ENCODE peak calls at places on chromosomes 4 and X, in six cellular contexts. A is RPMI7951; E is DMS79 treated with DMSO at 0.1 percent for 48 hours; S is GM23338; K is NCI-H460; F is naive thymus-derived CD4-positive, alpha-beta T cell. X is an unnamed sample.

GRCh38 chr4:127936974-127937373 is 28.0 kb downstream of the MFSD8 start:
- DNase-seq in E (no peak), F (no peak), S (no peak), A (peak; percentile 1), K (no peak), X (no peak)

GRCh38 chr4:47913858-47914218 is 545 bp downstream of the NFXL1 start:
- DNase-seq in A (no peak), K (no peak), F (no peak), S (peak; percentile 71), E (peak; percentile 40), X (no peak)

GRCh38 chr4:23207059-23207458 is 514.3 kb downstream of the GBA3 start:
- DNase-seq in F (no peak), A (no peak), E (no peak), K (no peak), S (no peak), X (no peak)

GRCh38 chrX:45669715-45670360 is 469.2 kb upstream of the DIPK2B start:
- DNase-seq in F (no peak), S (no peak), E (no peak), K (no peak), A (peak; percentile 78), X (no peak)

GRCh38 chr4:74536557-74536956 is 91.6 kb downstream of the AREG start:
- DNase-seq in F (no peak), S (no peak), E (no peak), K (no peak), A (no peak), X (no peak)

GRCh38 chr4:94408549-94409374 is 43.0 kb upstream of the PDLIM5 start:
- DNase-seq in E (no peak), A (peak; percentile 4), K (peak; percentile 71), F (no peak), S (peak; percentile 28), X (no peak)

GRCh38 chr4:181569553-181569952 is 673.6 kb upstream of the TENM3 start:
- DNase-seq in S (peak; percentile 62), F (no peak), K (peak; percentile 26), E (no peak), A (peak; percentile 62), X (no peak)

GRCh38 chrX:41333744-41333993 is 293 bp upstream of the DDX3X start:
- DNase-seq in F (no peak), K (peak; percentile 84), S (peak; percentile 72), E (peak; percentile 56), A (peak; percentile 86), X (no peak)

GRCh38 chrX:135435933-135436332 is 14.2 kb downstream of the SMIM10L2A start:
- DNase-seq in K (no peak), S (no peak), A (no peak), E (no peak), F (no peak), X (no peak)

GRCh38 chr4:165583341-165583740 is 204.5 kb downstream of the CPE start:
- DNase-seq in K (no peak), A (no peak), S (no peak), F (no peak), E (no peak), X (no peak)

GRCh38 chr4:54558889-54559682 is 98.7 kb upstream of the KIT start:
- DNase-seq in S (no peak), E (no peak), K (no peak), F (no peak), A (no peak), X (no peak)

GRCh38 chr4:64899563-64899962 is 490.3 kb upstream of the TECRL start:
- DNase-seq in F (no peak), K (no peak), A (no peak), S (no peak), E (no peak), X (no peak)

GRCh38 chr4:177116161-177116560 is 193.5 kb upstream of the NEIL3 start:
- DNase-seq in S (no peak), E (no peak), A (no peak), K (no peak), F (no peak), X (no peak)

GRCh38 chrX:49282647-49283011 is 13.0 kb downstream of the PPP1R3F start:
- DNase-seq in A (peak; percentile 15), S (peak; percentile 70), E (no peak), K (peak; percentile 26), F (no peak), X (no peak)

GRCh38 chr4:165343353-165344191 is 16.1 kb downstream of the MSMO1 start:
- DNase-seq in A (no peak), S (peak; percentile 58), E (no peak), F (peak; percentile 21), K (no peak), X (no peak)

GRCh38 chrX:10217218-10217617 is 60.4 kb downstream of the CLCN4 start:
- DNase-seq in A (no peak), S (peak; percentile 17), E (no peak), F (no peak), K (no peak), X (no peak)

GRCh38 chrX:5632061-5632614 is 596.5 kb downstream of the NLGN4X start:
- DNase-seq in A (no peak), F (no peak), S (peak; percentile 14), K (no peak), E (no peak), X (no peak)

GRCh38 chr4:85725727-85726170 is 250.8 kb downstream of the ARHGAP24 start:
- DNase-seq in E (no peak), A (peak; percentile 15), S (no peak), F (no peak), K (no peak), X (peak; percentile 34)

X was measured in SIG-M5.